ENCODE peak calls at places on chromosomes 13 and 19, in six cellular contexts. One of them, this sample, is unnamed.

GRCh38 chr13:113744197-113745000 is 14.6 kb upstream of the TMEM255B start:
- DNase-seq in CD4-positive, alpha-beta memory T cell: no peak
- DNase-seq in brain microvascular endothelial cell: no peak
- DNase-seq in CD8-positive, alpha-beta memory T cell: peak; percentile 35
- DNase-seq in fibroblast of mammary gland: no peak
- DNase-seq in AG09309: no peak
- DNase-seq in this sample: no peak

GRCh38 chr19:45333609-45334303 is 6.8 kb upstream of the KLC3 start:
- DNase-seq in CD4-positive, alpha-beta memory T cell: no peak
- DNase-seq in brain microvascular endothelial cell: no peak
- DNase-seq in CD8-positive, alpha-beta memory T cell: no peak
- DNase-seq in fibroblast of mammary gland: no peak
- DNase-seq in AG09309: no peak
- DNase-seq in this sample: no peak

GRCh38 chr13:76397413-76397812 is 488.8 kb downstream of the KCTD12 start:
- DNase-seq in CD4-positive, alpha-beta memory T cell: peak; percentile 50
- DNase-seq in brain microvascular endothelial cell: no peak
- DNase-seq in CD8-positive, alpha-beta memory T cell: no peak
- DNase-seq in fibroblast of mammary gland: no peak
- DNase-seq in AG09309: no peak
- DNase-seq in this sample: no peak

GRCh38 chr19:5354403-5354802 is 13.8 kb upstream of the PTPRS start:
- DNase-seq in CD4-positive, alpha-beta memory T cell: no peak
- DNase-seq in brain microvascular endothelial cell: peak; percentile 29
- DNase-seq in CD8-positive, alpha-beta memory T cell: no peak
- DNase-seq in fibroblast of mammary gland: peak; percentile 19
- DNase-seq in AG09309: no peak
- DNase-seq in this sample: no peak

GRCh38 chr19:2528543-2529173 is 52.7 kb downstream of the GADD45B start:
- DNase-seq in CD4-positive, alpha-beta memory T cell: no peak
- DNase-seq in brain microvascular endothelial cell: no peak
- DNase-seq in CD8-positive, alpha-beta memory T cell: no peak
- DNase-seq in fibroblast of mammary gland: peak; percentile 32
- DNase-seq in AG09309: no peak
- DNase-seq in this sample: no peak

GRCh38 chr13:48160879-48161278 is 66.0 kb upstream of the MED4 start:
- DNase-seq in CD4-positive, alpha-beta memory T cell: no peak
- DNase-seq in brain microvascular endothelial cell: peak; percentile 18
- DNase-seq in CD8-positive, alpha-beta memory T cell: no peak
- DNase-seq in fibroblast of mammary gland: peak; percentile 75
- DNase-seq in AG09309: peak; percentile 8
- DNase-seq in this sample: peak; percentile 58

GRCh38 chr19:14434157-14434501 is 1.0 kb downstream of the PKN1 start:
- DNase-seq in CD4-positive, alpha-beta memory T cell: no peak
- DNase-seq in brain microvascular endothelial cell: no peak
- DNase-seq in CD8-positive, alpha-beta memory T cell: no peak
- DNase-seq in fibroblast of mammary gland: no peak
- DNase-seq in AG09309: no peak
- DNase-seq in this sample: no peak

GRCh38 chr13:39599842-39600241 is 3.2 kb downstream of the LHFPL6 start:
- DNase-seq in CD4-positive, alpha-beta memory T cell: no peak
- DNase-seq in brain microvascular endothelial cell: no peak
- DNase-seq in CD8-positive, alpha-beta memory T cell: no peak
- DNase-seq in fibroblast of mammary gland: peak; percentile 80
- DNase-seq in AG09309: peak; percentile 38
- DNase-seq in this sample: no peak

GRCh38 chr13:76882431-76882830 is 3.8 kb downstream of the KCTD12 start:
- DNase-seq in CD4-positive, alpha-beta memory T cell: no peak
- DNase-seq in brain microvascular endothelial cell: peak; percentile 28
- DNase-seq in CD8-positive, alpha-beta memory T cell: no peak
- DNase-seq in fibroblast of mammary gland: peak; percentile 87
- DNase-seq in AG09309: peak; percentile 65
- DNase-seq in this sample: no peak

GRCh38 chr19:9523885-9524474 is 14.5 kb downstream of the ZNF426 start:
- DNase-seq in CD4-positive, alpha-beta memory T cell: no peak
- DNase-seq in brain microvascular endothelial cell: no peak
- DNase-seq in CD8-positive, alpha-beta memory T cell: no peak
- DNase-seq in fibroblast of mammary gland: peak; percentile 6
- DNase-seq in AG09309: no peak
- DNase-seq in this sample: no peak

GRCh38 chr13:28761586-28761985 is 42.8 kb upstream of the SLC46A3 start:
- DNase-seq in CD4-positive, alpha-beta memory T cell: no peak
- DNase-seq in brain microvascular endothelial cell: no peak
- DNase-seq in CD8-positive, alpha-beta memory T cell: no peak
- DNase-seq in fibroblast of mammary gland: peak; percentile 26
- DNase-seq in AG09309: no peak
- DNase-seq in this sample: no peak

GRCh38 chr13:95180513-95181245 is 120.6 kb downstream of the ABCC4 start:
- DNase-seq in CD4-positive, alpha-beta memory T cell: no peak
- DNase-seq in brain microvascular endothelial cell: no peak
- DNase-seq in CD8-positive, alpha-beta memory T cell: no peak
- DNase-seq in fibroblast of mammary gland: no peak
- DNase-seq in AG09309: no peak
- DNase-seq in this sample: no peak

GRCh38 chr19:50518091-50519005 is 4.6 kb upstream of the ASPDH start:
- DNase-seq in CD4-positive, alpha-beta memory T cell: no peak
- DNase-seq in brain microvascular endothelial cell: no peak
- DNase-seq in CD8-positive, alpha-beta memory T cell: peak; percentile 45
- DNase-seq in fibroblast of mammary gland: no peak
- DNase-seq in AG09309: no peak
- DNase-seq in this sample: no peak

GRCh38 chr19:16433986-16434385 is 37.8 kb downstream of the EPS15L1 start:
- DNase-seq in CD4-positive, alpha-beta memory T cell: no peak
- DNase-seq in brain microvascular endothelial cell: no peak
- DNase-seq in CD8-positive, alpha-beta memory T cell: no peak
- DNase-seq in fibroblast of mammary gland: no peak
- DNase-seq in AG09309: no peak
- DNase-seq in this sample: no peak

GRCh38 chr19:19475845-19476828 is 39.2 kb downstream of the TSSK6 start:
- DNase-seq in CD4-positive, alpha-beta memory T cell: no peak
- DNase-seq in brain microvascular endothelial cell: no peak
- DNase-seq in CD8-positive, alpha-beta memory T cell: peak; percentile 34
- DNase-seq in fibroblast of mammary gland: no peak
- DNase-seq in AG09309: no peak
- DNase-seq in this sample: no peak

GRCh38 chr13:90956036-90956435 is 391.5 kb upstream of the MIR17HG start:
- DNase-seq in CD4-positive, alpha-beta memory T cell: no peak
- DNase-seq in brain microvascular endothelial cell: no peak
- DNase-seq in CD8-positive, alpha-beta memory T cell: no peak
- DNase-seq in fibroblast of mammary gland: no peak
- DNase-seq in AG09309: no peak
- DNase-seq in this sample: no peak

GRCh38 chr13:110593430-110594130 is 21.8 kb upstream of the NAXD start:
- DNase-seq in CD4-positive, alpha-beta memory T cell: peak; percentile 26
- DNase-seq in brain microvascular endothelial cell: peak; percentile 27
- DNase-seq in CD8-positive, alpha-beta memory T cell: no peak
- DNase-seq in fibroblast of mammary gland: peak; percentile 75
- DNase-seq in AG09309: no peak
- DNase-seq in this sample: no peak

GRCh38 chr19:51690359-51691121 is 2.6 kb upstream of the SPACA6 start:
- DNase-seq in CD4-positive, alpha-beta memory T cell: peak; percentile 60
- DNase-seq in brain microvascular endothelial cell: peak; percentile 59
- DNase-seq in CD8-positive, alpha-beta memory T cell: peak; percentile 75
- DNase-seq in fibroblast of mammary gland: peak; percentile 60
- DNase-seq in AG09309: no peak
- DNase-seq in this sample: no peak

GRCh38 chr19:17847538-17848366 is at the start of gene JAK3:
- DNase-seq in CD4-positive, alpha-beta memory T cell: peak; percentile 80
- DNase-seq in brain microvascular endothelial cell: peak; percentile 48
- DNase-seq in CD8-positive, alpha-beta memory T cell: peak; percentile 89
- DNase-seq in fibroblast of mammary gland: peak; percentile 51
- DNase-seq in AG09309: no peak
- DNase-seq in this sample: no peak

GRCh38 chr19:449916-450315 is 10.9 kb downstream of the SHC2 start:
- DNase-seq in CD4-positive, alpha-beta memory T cell: no peak
- DNase-seq in brain microvascular endothelial cell: no peak
- DNase-seq in CD8-positive, alpha-beta memory T cell: no peak
- DNase-seq in fibroblast of mammary gland: no peak
- DNase-seq in AG09309: no peak
- DNase-seq in this sample: no peak

GRCh38 chr19:2824129-2824528 is 4.5 kb downstream of the ZNF554 start:
- DNase-seq in CD4-positive, alpha-beta memory T cell: no peak
- DNase-seq in brain microvascular endothelial cell: no peak
- DNase-seq in CD8-positive, alpha-beta memory T cell: no peak
- DNase-seq in fibroblast of mammary gland: no peak
- DNase-seq in AG09309: no peak
- DNase-seq in this sample: no peak

GRCh38 chr13:30792257-30793000 is 57.1 kb downstream of the ALOX5AP start:
- DNase-seq in CD4-positive, alpha-beta memory T cell: no peak
- DNase-seq in brain microvascular endothelial cell: peak; percentile 93
- DNase-seq in CD8-positive, alpha-beta memory T cell: no peak
- DNase-seq in fibroblast of mammary gland: peak; percentile 94
- DNase-seq in AG09309: peak; percentile 85
- DNase-seq in this sample: peak; percentile 75

GRCh38 chr13:19169991-19170390 is 11.6 kb downstream of the TUBA3C start:
- DNase-seq in CD4-positive, alpha-beta memory T cell: no peak
- DNase-seq in brain microvascular endothelial cell: no peak
- DNase-seq in CD8-positive, alpha-beta memory T cell: no peak
- DNase-seq in fibroblast of mammary gland: no peak
- DNase-seq in AG09309: no peak
- DNase-seq in this sample: no peak

GRCh38 chr13:38008636-38009035 is 139.1 kb upstream of the TRPC4 start:
- DNase-seq in CD4-positive, alpha-beta memory T cell: no peak
- DNase-seq in brain microvascular endothelial cell: no peak
- DNase-seq in CD8-positive, alpha-beta memory T cell: no peak
- DNase-seq in fibroblast of mammary gland: no peak
- DNase-seq in AG09309: no peak
- DNase-seq in this sample: no peak

GRCh38 chr19:3210347-3211017 is 14.0 kb upstream of the CELF5 start:
- DNase-seq in CD4-positive, alpha-beta memory T cell: peak; percentile 56
- DNase-seq in brain microvascular endothelial cell: peak; percentile 22
- DNase-seq in CD8-positive, alpha-beta memory T cell: peak; percentile 71
- DNase-seq in fibroblast of mammary gland: peak; percentile 37
- DNase-seq in AG09309: no peak
- DNase-seq in this sample: no peak

GRCh38 chr13:66036024-66036614 is 1194.0 kb downstream of the PCDH9 start:
- DNase-seq in CD4-positive, alpha-beta memory T cell: no peak
- DNase-seq in brain microvascular endothelial cell: no peak
- DNase-seq in CD8-positive, alpha-beta memory T cell: no peak
- DNase-seq in fibroblast of mammary gland: no peak
- DNase-seq in AG09309: no peak
- DNase-seq in this sample: no peak

GRCh38 chr13:98143601-98144500 is 957 bp downstream of the FARP1 start:
- DNase-seq in CD4-positive, alpha-beta memory T cell: no peak
- DNase-seq in brain microvascular endothelial cell: no peak
- DNase-seq in CD8-positive, alpha-beta memory T cell: no peak
- DNase-seq in fibroblast of mammary gland: peak; percentile 62
- DNase-seq in AG09309: peak; percentile 21
- DNase-seq in this sample: no peak
- H3K4me3 ChIP-seq in CD4-positive, alpha-beta memory T cell: no peak overlapping the region
- H3K4me3 ChIP-seq in brain microvascular endothelial cell: peak overlapping the region; percentile 66
- H3K4me3 ChIP-seq in CD8-positive, alpha-beta memory T cell: no peak overlapping the region
- H3K4me3 ChIP-seq in fibroblast of mammary gland: peak overlapping the region; percentile 69
- H3K4me3 ChIP-seq in AG09309: peak overlapping the region; percentile 71
- H3K4me3 ChIP-seq in this sample: peak overlapping the region; percentile 81

DNA sequence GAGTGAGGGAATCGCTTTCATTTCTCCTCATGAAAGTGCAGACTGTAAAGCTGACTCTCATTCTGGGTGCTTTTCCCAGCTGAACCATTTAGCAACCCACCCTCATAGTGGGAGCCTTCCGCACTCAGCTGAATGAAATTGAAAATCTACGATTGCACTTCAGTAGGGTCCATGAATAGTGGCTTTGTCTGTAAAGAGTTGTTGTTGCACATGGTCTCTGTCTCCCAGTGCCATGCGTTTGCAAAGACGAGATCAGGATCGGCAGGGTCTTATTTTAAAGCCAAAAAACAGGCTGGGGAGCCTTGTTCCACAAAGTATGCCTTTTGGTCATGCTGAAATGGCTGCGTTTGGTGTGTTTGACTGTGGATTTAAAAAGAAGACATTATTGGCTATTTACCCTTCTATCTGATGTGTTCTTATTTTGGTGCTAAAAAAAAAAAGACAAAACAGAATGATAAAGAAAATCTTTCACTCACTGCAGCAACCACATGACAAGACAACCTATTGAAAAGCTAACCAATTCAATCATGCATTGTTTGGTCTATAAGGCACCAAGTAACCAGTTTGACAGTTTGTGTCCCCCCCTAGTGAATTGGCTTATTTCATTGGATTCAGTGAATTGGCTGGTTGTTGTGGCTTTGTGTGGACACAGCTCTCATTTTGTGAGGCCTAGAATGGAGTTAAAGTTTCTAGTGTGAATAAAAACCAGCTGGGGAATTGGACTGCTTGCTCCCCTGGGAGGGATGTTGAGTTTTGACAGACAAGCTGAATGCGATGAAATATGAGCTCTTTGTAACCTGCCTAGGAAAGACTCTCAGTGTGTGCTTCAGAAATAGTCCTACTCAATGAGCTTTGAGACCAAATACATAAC is 65.6 kb downstream of the ARHGAP35 start:
- DNase-seq in CD4-positive, alpha-beta memory T cell: no peak
- DNase-seq in brain microvascular endothelial cell: no peak
- DNase-seq in CD8-positive, alpha-beta memory T cell: no peak
- DNase-seq in fibroblast of mammary gland: no peak
- DNase-seq in AG09309: no peak
- DNase-seq in this sample: no peak
- H3K4me3 ChIP-seq in CD4-positive, alpha-beta memory T cell: no peak overlapping the region
- H3K4me3 ChIP-seq in brain microvascular endothelial cell: no peak overlapping the region
- H3K4me3 ChIP-seq in CD8-positive, alpha-beta memory T cell: no peak overlapping the region
- H3K4me3 ChIP-seq in fibroblast of mammary gland: no peak overlapping the region
- H3K4me3 ChIP-seq in AG09309: no peak overlapping the region
- H3K4me3 ChIP-seq in this sample: no peak overlapping the region

GRCh38 chr13:73428137-73428536 is 369.3 kb downstream of the KLF5 start:
- DNase-seq in CD4-positive, alpha-beta memory T cell: no peak
- DNase-seq in brain microvascular endothelial cell: peak; percentile 12
- DNase-seq in CD8-positive, alpha-beta memory T cell: no peak
- DNase-seq in fibroblast of mammary gland: peak; percentile 78
- DNase-seq in AG09309: no peak
- DNase-seq in this sample: peak; percentile 72
- H3K4me3 ChIP-seq in CD4-positive, alpha-beta memory T cell: no peak overlapping the region
- H3K4me3 ChIP-seq in brain microvascular endothelial cell: no peak overlapping the region
- H3K4me3 ChIP-seq in CD8-positive, alpha-beta memory T cell: no peak overlapping the region
- H3K4me3 ChIP-seq in fibroblast of mammary gland: no peak overlapping the region
- H3K4me3 ChIP-seq in AG09309: no peak overlapping the region
- H3K4me3 ChIP-seq in this sample: no peak overlapping the region

DNA sequence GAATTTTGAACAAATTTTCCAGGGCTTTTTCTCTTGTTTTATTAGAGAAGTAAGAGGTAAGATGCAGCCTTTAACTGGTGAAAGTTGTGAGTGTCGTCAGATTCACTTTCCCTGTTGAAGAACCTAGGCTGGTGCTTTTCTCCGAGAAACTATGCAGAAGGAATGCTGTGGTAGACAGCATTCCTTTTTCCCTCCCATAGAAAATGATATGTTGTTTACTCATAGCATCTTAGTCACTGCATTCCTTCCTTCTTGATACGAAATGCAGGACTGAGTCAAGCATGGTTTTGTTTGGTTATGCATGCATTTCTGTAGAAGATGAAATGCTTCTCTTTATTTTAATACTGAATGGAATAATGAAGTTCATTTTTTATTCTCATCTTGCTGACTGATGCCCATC is 3.4 kb downstream of the ITGBL1 start:
- DNase-seq in CD4-positive, alpha-beta memory T cell: no peak
- DNase-seq in brain microvascular endothelial cell: peak; percentile 85
- DNase-seq in CD8-positive, alpha-beta memory T cell: no peak
- DNase-seq in fibroblast of mammary gland: peak; percentile 93
- DNase-seq in AG09309: peak; percentile 82
- DNase-seq in this sample: peak; percentile 73
- H3K4me3 ChIP-seq in CD4-positive, alpha-beta memory T cell: no peak overlapping the region
- H3K4me3 ChIP-seq in brain microvascular endothelial cell: no peak overlapping the region
- H3K4me3 ChIP-seq in CD8-positive, alpha-beta memory T cell: no peak overlapping the region
- H3K4me3 ChIP-seq in fibroblast of mammary gland: no peak overlapping the region
- H3K4me3 ChIP-seq in AG09309: no peak overlapping the region
- H3K4me3 ChIP-seq in this sample: no peak overlapping the region

GRCh38 chr19:39558623-39559117 is 18.7 kb upstream of the EID2 start:
- DNase-seq in CD4-positive, alpha-beta memory T cell: peak; percentile 43
- DNase-seq in brain microvascular endothelial cell: no peak
- DNase-seq in CD8-positive, alpha-beta memory T cell: no peak
- DNase-seq in fibroblast of mammary gland: no peak
- DNase-seq in AG09309: no peak
- DNase-seq in this sample: no peak
- H3K4me3 ChIP-seq in CD4-positive, alpha-beta memory T cell: peak overlapping the region; percentile 41
- H3K4me3 ChIP-seq in brain microvascular endothelial cell: no peak overlapping the region
- H3K4me3 ChIP-seq in CD8-positive, alpha-beta memory T cell: peak overlapping the region; percentile 54
- H3K4me3 ChIP-seq in fibroblast of mammary gland: no peak overlapping the region
- H3K4me3 ChIP-seq in AG09309: no peak overlapping the region
- H3K4me3 ChIP-seq in this sample: no peak overlapping the region

This sample was measured in epithelial cell of proximal tubule.